ENCODE peak calls at places on chromosomes 13 and 19, in eight cellular contexts. V, G, B, S, I, J, Y and K are unnamed samples.

GRCh38 chr19:55041627-55042343 is 3.7 kb upstream of the GP6 start:
- DNase-seq in V (peak; percentile 80), G (no peak), B (no peak), S (no peak), I (no peak), J (no peak), Y (no peak), K (no peak)

GRCh38 chr13:95226932-95227718 is 74.1 kb downstream of the ABCC4 start:
- DNase-seq in V (no peak), G (no peak), B (no peak), S (no peak), I (no peak), J (no peak), Y (no peak), K (no peak)

GRCh38 chr19:22616659-22617058 is 17.5 kb upstream of the ZNF492 start:
- DNase-seq in V (no peak), G (no peak), B (no peak), S (no peak), I (no peak), J (no peak), Y (no peak), K (no peak)

GRCh38 chr19:29587518-29587986 is 18.5 kb upstream of the POP4 start:
- DNase-seq in V (peak; percentile 83), G (no peak), B (peak; percentile 6), S (no peak), I (no peak), J (peak; percentile 28), Y (peak; percentile 30), K (no peak)

GRCh38 chr19:15944401-15944800 is 4.4 kb upstream of the OR10H4 start:
- DNase-seq in V (no peak), G (no peak), B (no peak), S (no peak), I (no peak), J (no peak), Y (no peak), K (no peak)

GRCh38 chr19:53357821-53358581 is 7.5 kb upstream of the ZNF525 start:
- DNase-seq in V (peak; percentile 24), G (no peak), B (no peak), S (no peak), I (no peak), J (no peak), Y (no peak), K (peak; percentile 76)

GRCh38 chr19:47716270-47716937 is 3.2 kb downstream of the EHD2 start:
- DNase-seq in V (no peak), G (no peak), B (no peak), S (no peak), I (no peak), J (no peak), Y (no peak), K (no peak)

GRCh38 chr13:100269837-100270236 is 180.9 kb downstream of the PCCA start:
- DNase-seq in V (no peak), G (no peak), B (peak; percentile 6), S (no peak), I (no peak), J (no peak), Y (no peak), K (no peak)

GRCh38 chr13:45670481-45670880 is 31.6 kb upstream of the CBY2 start:
- DNase-seq in V (no peak), G (no peak), B (no peak), S (no peak), I (no peak), J (no peak), Y (no peak), K (no peak)

GRCh38 chr13:24076124-24076523 is 84.4 kb upstream of the SPATA13 start:
- DNase-seq in V (no peak), G (no peak), B (no peak), S (no peak), I (no peak), J (no peak), Y (no peak), K (no peak)

GRCh38 chr19:9406798-9407352 is 28.5 kb downstream of the ZNF266 start:
- DNase-seq in V (peak; percentile 75), G (no peak), B (no peak), S (peak; percentile 10), I (no peak), J (no peak), Y (no peak), K (peak; percentile 65)

GRCh38 chr13:112791662-112792440 is 102.0 kb downstream of the ATP11A start:
- DNase-seq in V (no peak), G (peak; percentile 89), B (no peak), S (no peak), I (no peak), J (no peak), Y (no peak), K (peak; percentile 17)

GRCh38 chr13:35252536-35253205 is 223.8 kb downstream of the MAB21L1 start:
- DNase-seq in V (peak; percentile 21), G (no peak), B (no peak), S (no peak), I (no peak), J (no peak), Y (no peak), K (no peak)

GRCh38 chr19:2176336-2176994 is 12.7 kb downstream of the DOT1L start:
- DNase-seq in V (no peak), G (no peak), B (no peak), S (no peak), I (no peak), J (no peak), Y (no peak), K (no peak)

GRCh38 chr13:98571955-98572662 is 4.8 kb downstream of the STK24 start:
- DNase-seq in V (peak; percentile 44), G (peak; percentile 46), B (peak; percentile 33), S (no peak), I (no peak), J (peak; percentile 25), Y (no peak), K (no peak)

GRCh38 chr19:35671818-35672217 is 5.5 kb downstream of the UPK1A start:
- DNase-seq in V (no peak), G (no peak), B (no peak), S (no peak), I (no peak), J (no peak), Y (no peak), K (no peak)

GRCh38 chr19:53086949-53087348 is 16.3 kb downstream of the ZNF160 start:
- DNase-seq in V (no peak), G (no peak), B (no peak), S (no peak), I (no peak), J (no peak), Y (no peak), K (no peak)

GRCh38 chr19:2834294-2834871 is 6.9 kb upstream of the ZNF555 start:
- DNase-seq in V (no peak), G (no peak), B (no peak), S (no peak), I (no peak), J (no peak), Y (no peak), K (no peak)

GRCh38 chr19:15181394-15181793 is 19.4 kb downstream of the NOTCH3 start:
- DNase-seq in V (no peak), G (peak; percentile 83), B (no peak), S (no peak), I (no peak), J (no peak), Y (no peak), K (peak; percentile 45)

GRCh38 chr19:12163841-12164240 is 945 bp downstream of the ZNF136 start:
- DNase-seq in V (no peak), G (no peak), B (no peak), S (no peak), I (peak; percentile 24), J (no peak), Y (no peak), K (no peak)

GRCh38 chr19:3785464-3785937 is 680 bp downstream of the MATK start:
- DNase-seq in V (peak; percentile 41), G (no peak), B (no peak), S (no peak), I (peak; percentile 2), J (no peak), Y (peak; percentile 46), K (no peak)

GRCh38 chr19:34759218-34759917 is 13.6 kb downstream of the ZNF599 start:
- DNase-seq in V (no peak), G (no peak), B (no peak), S (no peak), I (no peak), J (no peak), Y (no peak), K (no peak)

GRCh38 chr19:36054733-36055686 is at the start of gene WDR62:
- DNase-seq in V (peak; percentile 96), G (peak; percentile 90), B (peak; percentile 91), S (peak; percentile 93), I (peak; percentile 98), J (peak; percentile 88), Y (peak; percentile 93), K (peak; percentile 97)

GRCh38 chr13:100511422-100511821 is 77.2 kb downstream of the GGACT start:
- DNase-seq in V (no peak), G (no peak), B (no peak), S (no peak), I (no peak), J (no peak), Y (no peak), K (no peak)

GRCh38 chr13:100230813-100231575 is 142.1 kb downstream of the PCCA start:
- DNase-seq in V (no peak), G (no peak), B (peak; percentile 13), S (no peak), I (peak; percentile 23), J (no peak), Y (no peak), K (no peak)

GRCh38 chr19:15113245-15114152 is 6.3 kb downstream of the SYDE1 start:
- DNase-seq in V (no peak), G (no peak), B (no peak), S (no peak), I (no peak), J (no peak), Y (no peak), K (peak; percentile 38)

GRCh38 chr13:106464076-106464475 is 71.4 kb downstream of the EFNB2 start:
- DNase-seq in V (no peak), G (no peak), B (no peak), S (no peak), I (no peak), J (no peak), Y (no peak), K (no peak)

GRCh38 chr19:54804101-54804500 is 691 bp downstream of the KIR2DL4 start:
- DNase-seq in V (no peak), G (no peak), B (no peak), S (no peak), I (no peak), J (no peak), Y (no peak), K (no peak)

GRCh38 chr13:98746968-98747367 is 5.5 kb downstream of the SLC15A1 start:
- DNase-seq in V (no peak), G (no peak), B (no peak), S (no peak), I (no peak), J (no peak), Y (no peak), K (no peak)

GRCh38 chr13:107003911-107004310 is 436.0 kb upstream of the ARGLU1 start:
- DNase-seq in V (no peak), G (no peak), B (no peak), S (no peak), I (no peak), J (no peak), Y (no peak), K (no peak)

GRCh38 chr19:7480222-7480974 is 8.4 kb downstream of the PEX11G start:
- DNase-seq in V (no peak), G (no peak), B (no peak), S (no peak), I (no peak), J (no peak), Y (no peak), K (no peak)